ENCODE peak calls at places on chromosomes 2 and 18, in nine cellular contexts. N is activated CD8-positive, alpha-beta memory T cell treated with anti-CD3 and anti-CD28 coated beads, Interleukin-2, amount 50 U/mL, for 4 hours; U is WERI-Rb-1; C is GM12865; T is DMS53; F is stimulated activated CD8-positive, alpha-beta memory T cell treated with anti-CD3 and anti-CD28 coated beads, Interleukin-15, amount 100 ng/mL, for 48 hours; X is GM19239; P is AG20443; M is aorta. Q is an unnamed sample.

GRCh38 chr2:231032575-231033140 is 4.7 kb upstream of the C2orf72 start:
- DNase-seq in P (no peak), U (no peak), X (no peak), M (no peak), N (no peak), C (no peak), T (no peak), F (no peak), Q (no peak)

GRCh38 chr18:21703241-21703820 is 1.2 kb downstream of the ABHD3 start:
- DNase-seq in P (no peak), N (peak), C (peak), F (no peak), U (no peak), X (no peak), T (peak), M (no peak), Q (no peak)

GRCh38 chr2:200689115-200689514 is 103.3 kb downstream of the AOX1 start:
- DNase-seq in N (no peak), C (no peak), P (no peak), F (no peak), U (no peak), T (no peak), M (no peak), X (no peak), Q (no peak)

GRCh38 chr18:44758821-44759624 is 78.3 kb downstream of the SETBP1 start:
- DNase-seq in F (peak), P (no peak), N (no peak), X (peak), U (no peak), M (no peak), C (peak), T (no peak), Q (no peak)

GRCh38 chr2:27296466-27296865 is 11.8 kb downstream of the UCN start:
- DNase-seq in F (no peak), T (no peak), U (no peak), C (no peak), M (no peak), N (no peak), P (peak), X (no peak), Q (peak)

GRCh38 chr18:13288509-13289138 is 70.1 kb downstream of the LDLRAD4 start:
- DNase-seq in U (no peak), X (no peak), M (no peak), C (peak), T (no peak), P (no peak), F (peak), N (no peak), Q (no peak)

GRCh38 chr2:26363323-26363722 is 16.7 kb upstream of the ADGRF3 start:
- DNase-seq in P (peak), F (no peak), T (peak), U (no peak), X (no peak), N (no peak), C (no peak), M (no peak), Q (no peak)

GRCh38 chr2:85053802-85054201 is 79.4 kb upstream of the TCF7L1 start:
- DNase-seq in C (no peak), U (no peak), X (no peak), T (no peak), F (no peak), M (no peak), N (no peak), P (peak), Q (no peak)

GRCh38 chr2:224524657-224525056 is 60.5 kb downstream of the CUL3 start:
- DNase-seq in F (no peak), C (peak), M (no peak), X (no peak), P (no peak), U (no peak), N (no peak), T (no peak), Q (no peak)

GRCh38 chr18:3498705-3499451 is 48.9 kb downstream of the TGIF1 start:
- DNase-seq in P (peak), X (no peak), C (no peak), M (peak), N (no peak), U (peak), T (peak), F (no peak), Q (peak)

GRCh38 chr2:160197587-160197986 is 2.5 kb downstream of the ITGB6 start:
- DNase-seq in C (no peak), M (no peak), X (no peak), U (no peak), T (no peak), N (no peak), F (no peak), P (no peak), Q (no peak)

GRCh38 chr2:163551974-163552373 is 183.8 kb downstream of the FIGN start:
- DNase-seq in N (no peak), C (no peak), U (no peak), M (no peak), P (peak), T (no peak), F (no peak), X (no peak), Q (peak)

GRCh38 chr2:237097911-237098702 is 12.4 kb downstream of the COPS8 start:
- DNase-seq in M (no peak), P (peak), C (no peak), X (no peak), U (no peak), T (no peak), F (no peak), N (no peak), Q (peak)

GRCh38 chr2:176156959-176157498 is at the start of gene HOXD3:
- DNase-seq in F (no peak), N (no peak), M (peak), X (no peak), T (peak), U (no peak), P (peak), C (no peak), Q (no peak)

GRCh38 chr2:101251844-101252407 is 760 bp upstream of the CNOT11 start:
- DNase-seq in X (no peak), C (peak), T (peak), U (peak), M (no peak), P (no peak), F (no peak), N (no peak), Q (no peak)

GRCh38 chr2:160110674-160111239 is 48.3 kb upstream of the PLA2R1 start:
- DNase-seq in C (no peak), N (no peak), F (no peak), T (no peak), M (no peak), P (no peak), U (no peak), X (no peak), Q (no peak)

GRCh38 chr2:143717053-143717452 is 587.8 kb downstream of the ARHGAP15 start:
- DNase-seq in M (no peak), T (no peak), F (no peak), C (no peak), P (peak), N (no peak), U (no peak), X (no peak), Q (peak)

GRCh38 chr2:225354281-225354774 is 45.2 kb upstream of the NYAP2 start:
- DNase-seq in T (peak), P (no peak), F (no peak), C (no peak), U (no peak), N (no peak), X (no peak), M (no peak), Q (peak)

GRCh38 chr2:220670461-220670979 is 901.6 kb downstream of the EPHA4 start:
- DNase-seq in C (no peak), F (no peak), M (no peak), U (no peak), P (no peak), X (no peak), T (no peak), N (no peak), Q (no peak)

GRCh38 chr2:178225011-178225817 is 30.9 kb downstream of the OSBPL6 start:
- DNase-seq in C (no peak), T (no peak), P (peak), F (no peak), U (no peak), N (no peak), M (no peak), X (no peak), Q (peak)